ENCODE peak calls at places on chromosomes 11 and 22, in six cellular contexts. One of them, this sample, is unnamed.

GRCh38 chr11:20011294-20011951 is 148.9 kb downstream of the DBX1 start:
- DNase-seq in activated T-helper 9 cell treated with anti-CD3 and anti-CD28 coated beads, Interleukin-2, amount 50 U/mL, for 16 hours: no peak
- DNase-seq in iris pigment epithelial cell: peak; percentile 70
- DNase-seq in GM12865: no peak
- DNase-seq in EL: no peak
- DNase-seq in naive thymus-derived CD4-positive, alpha-beta T cell: no peak
- DNase-seq in this sample: no peak

GRCh38 chr11:47111318-47111804 is 65.3 kb downstream of the ARFGAP2 start:
- DNase-seq in activated T-helper 9 cell treated with anti-CD3 and anti-CD28 coated beads, Interleukin-2, amount 50 U/mL, for 16 hours: no peak
- DNase-seq in iris pigment epithelial cell: no peak
- DNase-seq in GM12865: peak; percentile 87
- DNase-seq in EL: no peak
- DNase-seq in naive thymus-derived CD4-positive, alpha-beta T cell: no peak
- DNase-seq in this sample: no peak

GRCh38 chr11:101442171-101442570 is 141.6 kb downstream of the TRPC6 start:
- DNase-seq in activated T-helper 9 cell treated with anti-CD3 and anti-CD28 coated beads, Interleukin-2, amount 50 U/mL, for 16 hours: no peak
- DNase-seq in iris pigment epithelial cell: peak; percentile 61
- DNase-seq in GM12865: no peak
- DNase-seq in EL: peak; percentile 93
- DNase-seq in naive thymus-derived CD4-positive, alpha-beta T cell: no peak
- DNase-seq in this sample: peak; percentile 77

GRCh38 chr11:117884994-117885393 is 8.5 kb upstream of the FXYD6 start:
- DNase-seq in activated T-helper 9 cell treated with anti-CD3 and anti-CD28 coated beads, Interleukin-2, amount 50 U/mL, for 16 hours: no peak
- DNase-seq in iris pigment epithelial cell: peak; percentile 34
- DNase-seq in GM12865: no peak
- DNase-seq in EL: no peak
- DNase-seq in naive thymus-derived CD4-positive, alpha-beta T cell: no peak
- DNase-seq in this sample: no peak

GRCh38 chr11:65100674-65101350 is 4.8 kb downstream of the VPS51 start:
- DNase-seq in activated T-helper 9 cell treated with anti-CD3 and anti-CD28 coated beads, Interleukin-2, amount 50 U/mL, for 16 hours: no peak
- DNase-seq in iris pigment epithelial cell: no peak
- DNase-seq in GM12865: no peak
- DNase-seq in EL: no peak
- DNase-seq in naive thymus-derived CD4-positive, alpha-beta T cell: no peak
- DNase-seq in this sample: peak; percentile 18

GRCh38 chr22:28016781-28017557 is 97.9 kb upstream of the PITPNB start:
- DNase-seq in activated T-helper 9 cell treated with anti-CD3 and anti-CD28 coated beads, Interleukin-2, amount 50 U/mL, for 16 hours: no peak
- DNase-seq in iris pigment epithelial cell: no peak
- DNase-seq in GM12865: no peak
- DNase-seq in EL: no peak
- DNase-seq in naive thymus-derived CD4-positive, alpha-beta T cell: no peak
- DNase-seq in this sample: no peak

GRCh38 chr22:39208013-39208680 is 36.6 kb downstream of the PDGFB start:
- DNase-seq in activated T-helper 9 cell treated with anti-CD3 and anti-CD28 coated beads, Interleukin-2, amount 50 U/mL, for 16 hours: no peak
- DNase-seq in iris pigment epithelial cell: no peak
- DNase-seq in GM12865: no peak
- DNase-seq in EL: no peak
- DNase-seq in naive thymus-derived CD4-positive, alpha-beta T cell: no peak
- DNase-seq in this sample: no peak

GRCh38 chr11:124769804-124770774 is 8.0 kb upstream of the ESAM start:
- DNase-seq in activated T-helper 9 cell treated with anti-CD3 and anti-CD28 coated beads, Interleukin-2, amount 50 U/mL, for 16 hours: no peak
- DNase-seq in iris pigment epithelial cell: peak; percentile 79
- DNase-seq in GM12865: no peak
- DNase-seq in EL: peak; percentile 83
- DNase-seq in naive thymus-derived CD4-positive, alpha-beta T cell: no peak
- DNase-seq in this sample: peak; percentile 89

GRCh38 chr11:83641511-83641910 is 355.3 kb upstream of the CCDC90B start:
- DNase-seq in activated T-helper 9 cell treated with anti-CD3 and anti-CD28 coated beads, Interleukin-2, amount 50 U/mL, for 16 hours: no peak
- DNase-seq in iris pigment epithelial cell: peak; percentile 61
- DNase-seq in GM12865: no peak
- DNase-seq in EL: no peak
- DNase-seq in naive thymus-derived CD4-positive, alpha-beta T cell: no peak
- DNase-seq in this sample: no peak

GRCh38 chr11:129987950-129988349 is 14.7 kb downstream of the PRDM10 start:
- DNase-seq in activated T-helper 9 cell treated with anti-CD3 and anti-CD28 coated beads, Interleukin-2, amount 50 U/mL, for 16 hours: no peak
- DNase-seq in iris pigment epithelial cell: no peak
- DNase-seq in GM12865: no peak
- DNase-seq in EL: no peak
- DNase-seq in naive thymus-derived CD4-positive, alpha-beta T cell: no peak
- DNase-seq in this sample: no peak

GRCh38 chr11:1037506-1038055 is 1.1 kb upstream of the MUC6 start:
- DNase-seq in activated T-helper 9 cell treated with anti-CD3 and anti-CD28 coated beads, Interleukin-2, amount 50 U/mL, for 16 hours: no peak
- DNase-seq in iris pigment epithelial cell: no peak
- DNase-seq in GM12865: no peak
- DNase-seq in EL: no peak
- DNase-seq in naive thymus-derived CD4-positive, alpha-beta T cell: no peak
- DNase-seq in this sample: no peak

GRCh38 chr11:30914143-30914762 is 328.1 kb upstream of the MPPED2 start:
- DNase-seq in activated T-helper 9 cell treated with anti-CD3 and anti-CD28 coated beads, Interleukin-2, amount 50 U/mL, for 16 hours: no peak
- DNase-seq in iris pigment epithelial cell: peak; percentile 70
- DNase-seq in GM12865: peak; percentile 48
- DNase-seq in EL: peak; percentile 18
- DNase-seq in naive thymus-derived CD4-positive, alpha-beta T cell: no peak
- DNase-seq in this sample: peak; percentile 31

GRCh38 chr11:97963528-97964331 is 1057.0 kb upstream of the CNTN5 start:
- DNase-seq in activated T-helper 9 cell treated with anti-CD3 and anti-CD28 coated beads, Interleukin-2, amount 50 U/mL, for 16 hours: no peak
- DNase-seq in iris pigment epithelial cell: peak; percentile 49
- DNase-seq in GM12865: no peak
- DNase-seq in EL: peak; percentile 45
- DNase-seq in naive thymus-derived CD4-positive, alpha-beta T cell: no peak
- DNase-seq in this sample: peak; percentile 27

GRCh38 chr22:37561209-37562048 is 1.1 kb downstream of the CDC42EP1 start:
- DNase-seq in activated T-helper 9 cell treated with anti-CD3 and anti-CD28 coated beads, Interleukin-2, amount 50 U/mL, for 16 hours: peak; percentile 69
- DNase-seq in iris pigment epithelial cell: peak; percentile 86
- DNase-seq in GM12865: peak; percentile 73
- DNase-seq in EL: peak; percentile 92
- DNase-seq in naive thymus-derived CD4-positive, alpha-beta T cell: peak; percentile 71
- DNase-seq in this sample: peak; percentile 92

GRCh38 chr11:47867821-47868220 is 19.7 kb upstream of the NUP160 start:
- DNase-seq in activated T-helper 9 cell treated with anti-CD3 and anti-CD28 coated beads, Interleukin-2, amount 50 U/mL, for 16 hours: no peak
- DNase-seq in iris pigment epithelial cell: no peak
- DNase-seq in GM12865: no peak
- DNase-seq in EL: no peak
- DNase-seq in naive thymus-derived CD4-positive, alpha-beta T cell: no peak
- DNase-seq in this sample: peak; percentile 70

GRCh38 chr22:44668190-44668885 is 33.7 kb upstream of the PRR5 start:
- DNase-seq in activated T-helper 9 cell treated with anti-CD3 and anti-CD28 coated beads, Interleukin-2, amount 50 U/mL, for 16 hours: peak; percentile 34
- DNase-seq in iris pigment epithelial cell: no peak
- DNase-seq in GM12865: no peak
- DNase-seq in EL: no peak
- DNase-seq in naive thymus-derived CD4-positive, alpha-beta T cell: peak; percentile 58
- DNase-seq in this sample: no peak

GRCh38 chr11:107747622-107748021 is 35.8 kb upstream of the SLN start:
- DNase-seq in activated T-helper 9 cell treated with anti-CD3 and anti-CD28 coated beads, Interleukin-2, amount 50 U/mL, for 16 hours: no peak
- DNase-seq in iris pigment epithelial cell: no peak
- DNase-seq in GM12865: no peak
- DNase-seq in EL: no peak
- DNase-seq in naive thymus-derived CD4-positive, alpha-beta T cell: no peak
- DNase-seq in this sample: no peak

GRCh38 chr11:13955971-13956421 is 6.5 kb upstream of the SPON1 start:
- DNase-seq in activated T-helper 9 cell treated with anti-CD3 and anti-CD28 coated beads, Interleukin-2, amount 50 U/mL, for 16 hours: no peak
- DNase-seq in iris pigment epithelial cell: peak; percentile 65
- DNase-seq in GM12865: peak; percentile 72
- DNase-seq in EL: peak; percentile 61
- DNase-seq in naive thymus-derived CD4-positive, alpha-beta T cell: no peak
- DNase-seq in this sample: peak; percentile 73

GRCh38 chr11:4881860-4882500 is at the start of gene OR51T1:
- DNase-seq in activated T-helper 9 cell treated with anti-CD3 and anti-CD28 coated beads, Interleukin-2, amount 50 U/mL, for 16 hours: no peak
- DNase-seq in iris pigment epithelial cell: peak; percentile 36
- DNase-seq in GM12865: no peak
- DNase-seq in EL: no peak
- DNase-seq in naive thymus-derived CD4-positive, alpha-beta T cell: no peak
- DNase-seq in this sample: no peak

GRCh38 chr22:49476176-49476575 is 351.5 kb downstream of the BRD1 start:
- DNase-seq in activated T-helper 9 cell treated with anti-CD3 and anti-CD28 coated beads, Interleukin-2, amount 50 U/mL, for 16 hours: no peak
- DNase-seq in iris pigment epithelial cell: no peak
- DNase-seq in GM12865: no peak
- DNase-seq in EL: no peak
- DNase-seq in naive thymus-derived CD4-positive, alpha-beta T cell: no peak
- DNase-seq in this sample: no peak

GRCh38 chr11:73759520-73760065 is 1.3 kb downstream of the RAB6A start:
- DNase-seq in activated T-helper 9 cell treated with anti-CD3 and anti-CD28 coated beads, Interleukin-2, amount 50 U/mL, for 16 hours: no peak
- DNase-seq in iris pigment epithelial cell: peak; percentile 36
- DNase-seq in GM12865: peak; percentile 3
- DNase-seq in EL: peak; percentile 20
- DNase-seq in naive thymus-derived CD4-positive, alpha-beta T cell: no peak
- DNase-seq in this sample: peak; percentile 53

GRCh38 chr11:132114185-132114584 is 743.8 kb downstream of the NTM start:
- DNase-seq in activated T-helper 9 cell treated with anti-CD3 and anti-CD28 coated beads, Interleukin-2, amount 50 U/mL, for 16 hours: no peak
- DNase-seq in iris pigment epithelial cell: no peak
- DNase-seq in GM12865: peak; percentile 48
- DNase-seq in EL: no peak
- DNase-seq in naive thymus-derived CD4-positive, alpha-beta T cell: no peak
- DNase-seq in this sample: peak; percentile 28

GRCh38 chr11:68988486-68988885 is 7.7 kb upstream of the MRGPRD start:
- DNase-seq in activated T-helper 9 cell treated with anti-CD3 and anti-CD28 coated beads, Interleukin-2, amount 50 U/mL, for 16 hours: no peak
- DNase-seq in iris pigment epithelial cell: no peak
- DNase-seq in GM12865: no peak
- DNase-seq in EL: no peak
- DNase-seq in naive thymus-derived CD4-positive, alpha-beta T cell: no peak
- DNase-seq in this sample: no peak

GRCh38 chr11:110301032-110301431 is 4.6 kb upstream of the RDX start:
- DNase-seq in activated T-helper 9 cell treated with anti-CD3 and anti-CD28 coated beads, Interleukin-2, amount 50 U/mL, for 16 hours: no peak
- DNase-seq in iris pigment epithelial cell: no peak
- DNase-seq in GM12865: no peak
- DNase-seq in EL: no peak
- DNase-seq in naive thymus-derived CD4-positive, alpha-beta T cell: no peak
- DNase-seq in this sample: no peak

GRCh38 chr22:42326786-42327185 is 56.3 kb upstream of the TCF20 start:
- DNase-seq in activated T-helper 9 cell treated with anti-CD3 and anti-CD28 coated beads, Interleukin-2, amount 50 U/mL, for 16 hours: no peak
- DNase-seq in iris pigment epithelial cell: no peak
- DNase-seq in GM12865: no peak
- DNase-seq in EL: peak; percentile 34
- DNase-seq in naive thymus-derived CD4-positive, alpha-beta T cell: no peak
- DNase-seq in this sample: no peak

GRCh38 chr22:45738206-45738605 is 66.6 kb downstream of the ATXN10 start:
- DNase-seq in activated T-helper 9 cell treated with anti-CD3 and anti-CD28 coated beads, Interleukin-2, amount 50 U/mL, for 16 hours: no peak
- DNase-seq in iris pigment epithelial cell: no peak
- DNase-seq in GM12865: no peak
- DNase-seq in EL: peak; percentile 53
- DNase-seq in naive thymus-derived CD4-positive, alpha-beta T cell: no peak
- DNase-seq in this sample: peak; percentile 52

GRCh38 chr22:19984201-19984753 is 32.3 kb downstream of the ARVCF start:
- DNase-seq in activated T-helper 9 cell treated with anti-CD3 and anti-CD28 coated beads, Interleukin-2, amount 50 U/mL, for 16 hours: no peak
- DNase-seq in iris pigment epithelial cell: peak; percentile 68
- DNase-seq in GM12865: peak; percentile 45
- DNase-seq in EL: peak; percentile 85
- DNase-seq in naive thymus-derived CD4-positive, alpha-beta T cell: no peak
- DNase-seq in this sample: peak; percentile 84

GRCh38 chr22:31341386-31342088 is 4.6 kb downstream of the PATZ1 start:
- DNase-seq in activated T-helper 9 cell treated with anti-CD3 and anti-CD28 coated beads, Interleukin-2, amount 50 U/mL, for 16 hours: no peak
- DNase-seq in iris pigment epithelial cell: no peak
- DNase-seq in GM12865: no peak
- DNase-seq in EL: no peak
- DNase-seq in naive thymus-derived CD4-positive, alpha-beta T cell: no peak
- DNase-seq in this sample: no peak

GRCh38 chr11:17164361-17165246 is 43.2 kb downstream of the PIK3C2A start:
- DNase-seq in activated T-helper 9 cell treated with anti-CD3 and anti-CD28 coated beads, Interleukin-2, amount 50 U/mL, for 16 hours: no peak
- DNase-seq in iris pigment epithelial cell: peak; percentile 53
- DNase-seq in GM12865: peak; percentile 25
- DNase-seq in EL: peak; percentile 48
- DNase-seq in naive thymus-derived CD4-positive, alpha-beta T cell: no peak
- DNase-seq in this sample: peak; percentile 34

GRCh38 chr22:29521526-29521925 is 32.0 kb downstream of the THOC5 start:
- DNase-seq in activated T-helper 9 cell treated with anti-CD3 and anti-CD28 coated beads, Interleukin-2, amount 50 U/mL, for 16 hours: no peak
- DNase-seq in iris pigment epithelial cell: no peak
- DNase-seq in GM12865: no peak
- DNase-seq in EL: no peak
- DNase-seq in naive thymus-derived CD4-positive, alpha-beta T cell: no peak
- DNase-seq in this sample: no peak

GRCh38 chr11:46356911-46357482 is 9.7 kb downstream of the DGKZ start:
- DNase-seq in activated T-helper 9 cell treated with anti-CD3 and anti-CD28 coated beads, Interleukin-2, amount 50 U/mL, for 16 hours: no peak
- DNase-seq in iris pigment epithelial cell: peak; percentile 91
- DNase-seq in GM12865: no peak
- DNase-seq in EL: peak; percentile 36
- DNase-seq in naive thymus-derived CD4-positive, alpha-beta T cell: no peak
- DNase-seq in this sample: peak; percentile 67

GRCh38 chr11:77173494-77173893 is 45.4 kb downstream of the MYO7A start:
- DNase-seq in activated T-helper 9 cell treated with anti-CD3 and anti-CD28 coated beads, Interleukin-2, amount 50 U/mL, for 16 hours: no peak
- DNase-seq in iris pigment epithelial cell: no peak
- DNase-seq in GM12865: no peak
- DNase-seq in EL: no peak
- DNase-seq in naive thymus-derived CD4-positive, alpha-beta T cell: no peak
- DNase-seq in this sample: no peak

GRCh38 chr11:118757881-118758399 is 33.0 kb downstream of the DDX6 start:
- DNase-seq in activated T-helper 9 cell treated with anti-CD3 and anti-CD28 coated beads, Interleukin-2, amount 50 U/mL, for 16 hours: no peak
- DNase-seq in iris pigment epithelial cell: no peak
- DNase-seq in GM12865: no peak
- DNase-seq in EL: no peak
- DNase-seq in naive thymus-derived CD4-positive, alpha-beta T cell: no peak
- DNase-seq in this sample: no peak

GRCh38 chr11:125287467-125288232 is 123.1 kb downstream of the PKNOX2 start:
- DNase-seq in activated T-helper 9 cell treated with anti-CD3 and anti-CD28 coated beads, Interleukin-2, amount 50 U/mL, for 16 hours: no peak
- DNase-seq in iris pigment epithelial cell: no peak
- DNase-seq in GM12865: no peak
- DNase-seq in EL: no peak
- DNase-seq in naive thymus-derived CD4-positive, alpha-beta T cell: no peak
- DNase-seq in this sample: no peak